ENCODE peak calls at places on chromosomes 3 and 15, in four cellular contexts. One of them, this sample, is unnamed. For H3K9me3, the result is how much of the 10 kb centered on the place peaks cover.

GRCh38 chr3:139388077-139388476 is 1.4 kb downstream of the COPB2 start:
- DNase-seq in MM.1S: no peak
- DNase-seq in SK-N-SH: no peak
- DNase-seq in fibroblast of lung: no peak
- DNase-seq in this sample: no peak

GRCh38 chr3:195446359-195446758 is 3.5 kb upstream of the ACAP2 start:
- DNase-seq in MM.1S: peak
- DNase-seq in SK-N-SH: no peak
- DNase-seq in fibroblast of lung: no peak
- DNase-seq in this sample: no peak

GRCh38 chr3:144564011-144564410 is 592.4 kb downstream of the DIPK2A start:
- DNase-seq in SK-N-SH: no peak
- DNase-seq in fibroblast of lung: no peak
- DNase-seq in MM.1S: no peak
- DNase-seq in this sample: no peak

GRCh38 chr3:65020780-65021179 is 333.0 kb upstream of the ADAMTS9 start:
- DNase-seq in MM.1S: no peak
- DNase-seq in fibroblast of lung: no peak
- DNase-seq in SK-N-SH: no peak
- DNase-seq in this sample: no peak

GRCh38 chr3:54213910-54214309 is 91.6 kb downstream of the CACNA2D3 start:
- DNase-seq in SK-N-SH: no peak
- DNase-seq in fibroblast of lung: peak
- DNase-seq in MM.1S: no peak
- DNase-seq in this sample: no peak

GRCh38 chr3:11095932-11096265 is 58.4 kb upstream of the HRH1 start:
- DNase-seq in SK-N-SH: no peak
- DNase-seq in MM.1S: no peak
- DNase-seq in fibroblast of lung: no peak
- DNase-seq in this sample: no peak

GRCh38 chr3:155553800-155554199 is 191.1 kb downstream of the PLCH1 start:
- DNase-seq in fibroblast of lung: peak
- DNase-seq in MM.1S: no peak
- DNase-seq in SK-N-SH: no peak
- DNase-seq in this sample: no peak

GRCh38 chr3:154244644-154245043 is 79.6 kb downstream of the DHX36 start:
- DNase-seq in fibroblast of lung: peak
- DNase-seq in SK-N-SH: no peak
- DNase-seq in MM.1S: no peak
- DNase-seq in this sample: peak

GRCh38 chr15:29518442-29518841 is 248.8 kb upstream of the NSMCE3 start:
- DNase-seq in MM.1S: no peak
- DNase-seq in fibroblast of lung: no peak
- DNase-seq in SK-N-SH: no peak
- DNase-seq in this sample: no peak

GRCh38 chr15:48936666-48937065 is 27.1 kb downstream of the SHC4 start:
- DNase-seq in SK-N-SH: no peak
- DNase-seq in MM.1S: no peak
- DNase-seq in fibroblast of lung: peak
- DNase-seq in this sample: peak

GRCh38 chr15:60004019-60004845 is at the start of gene FOXB1:
- DNase-seq in MM.1S: no peak
- DNase-seq in fibroblast of lung: no peak
- DNase-seq in SK-N-SH: peak
- DNase-seq in this sample: no peak

GRCh38 chr3:81068546-81068945 is 692.9 kb downstream of the GBE1 start:
- DNase-seq in MM.1S: no peak
- DNase-seq in SK-N-SH: no peak
- DNase-seq in fibroblast of lung: no peak
- DNase-seq in this sample: no peak

GRCh38 chr3:175357758-175358157 is 498.6 kb downstream of the NAALADL2 start:
- DNase-seq in SK-N-SH: peak
- DNase-seq in fibroblast of lung: no peak
- DNase-seq in MM.1S: no peak
- DNase-seq in this sample: no peak

GRCh38 chr3:183330881-183331280 is 77.8 kb downstream of the B3GNT5 start:
- DNase-seq in fibroblast of lung: no peak
- DNase-seq in SK-N-SH: no peak
- DNase-seq in MM.1S: no peak
- DNase-seq in this sample: no peak
- H2AFZ ChIP-seq in fibroblast of lung: no peak
- H2AFZ ChIP-seq in SK-N-SH: peak
- H2AFZ ChIP-seq in MM.1S: no peak
- H2AFZ ChIP-seq in this sample: no peak

GRCh38 chr15:100205549-100206295 is 136.1 kb downstream of the ADAMTS17 start:
- DNase-seq in MM.1S: no peak
- DNase-seq in SK-N-SH: no peak
- DNase-seq in fibroblast of lung: no peak
- DNase-seq in this sample: no peak

GRCh38 chr15:100204211-100204610 is 137.6 kb downstream of the ADAMTS17 start:
- DNase-seq in SK-N-SH: no peak
- DNase-seq in MM.1S: no peak
- DNase-seq in fibroblast of lung: no peak
- DNase-seq in this sample: no peak

GRCh38 chr15:100204771-100205170 is 137.0 kb downstream of the ADAMTS17 start:
- DNase-seq in SK-N-SH: no peak
- DNase-seq in fibroblast of lung: no peak
- DNase-seq in MM.1S: no peak
- DNase-seq in this sample: no peak

GRCh38 chr15:100207053-100207452 is 134.7 kb downstream of the ADAMTS17 start:
- DNase-seq in SK-N-SH: no peak
- DNase-seq in fibroblast of lung: no peak
- DNase-seq in MM.1S: no peak
- DNase-seq in this sample: no peak

DNA sequence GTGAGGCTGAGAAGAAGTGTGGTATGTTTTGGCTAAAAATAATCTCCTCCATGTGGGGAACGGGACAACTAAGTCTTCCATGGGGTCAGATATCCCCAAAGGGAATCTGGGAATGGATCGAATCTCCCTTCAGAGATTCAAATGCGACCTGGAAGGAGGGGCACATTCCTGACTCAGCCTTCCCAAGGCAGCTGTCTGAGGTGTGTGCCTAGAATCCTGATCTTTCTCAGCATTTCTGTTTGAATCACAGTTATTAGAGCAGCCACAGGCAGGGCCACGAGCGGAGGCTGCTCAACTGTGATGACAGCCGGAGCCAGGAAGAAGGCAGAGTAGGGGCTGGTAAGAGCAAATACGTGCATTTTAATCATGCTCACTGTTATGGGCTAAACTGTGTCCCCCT is 135.1 kb downstream of the ADAMTS17 start:
- DNase-seq in fibroblast of lung: no peak
- DNase-seq in SK-N-SH: no peak
- DNase-seq in MM.1S: no peak
- DNase-seq in this sample: no peak
- H3K9me3 ChIP-seq in fibroblast of lung: under half
- H3K9me3 ChIP-seq in SK-N-SH: under half
- H3K9me3 ChIP-seq in MM.1S: under half
- H3K9me3 ChIP-seq in this sample: under half

GRCh38 chr15:92365816-92366215 is 27.9 kb upstream of the ST8SIA2 start:
- DNase-seq in MM.1S: no peak
- DNase-seq in fibroblast of lung: peak
- DNase-seq in SK-N-SH: no peak
- DNase-seq in this sample: peak
- H3K4me3 ChIP-seq in MM.1S: no peak
- H3K4me3 ChIP-seq in fibroblast of lung: no peak
- H3K4me3 ChIP-seq in SK-N-SH: no peak
- H3K4me3 ChIP-seq in this sample: no peak

GRCh38 chr15:64373360-64373759 is 7.9 kb downstream of the PCLAF start:
- DNase-seq in fibroblast of lung: no peak
- DNase-seq in SK-N-SH: no peak
- DNase-seq in MM.1S: no peak
- DNase-seq in this sample: no peak
- H2AFZ ChIP-seq in fibroblast of lung: no peak
- H2AFZ ChIP-seq in SK-N-SH: no peak
- H2AFZ ChIP-seq in MM.1S: no peak
- H2AFZ ChIP-seq in this sample: no peak

This sample was measured in astrocyte.